ENCODE peak calls at places on chromosomes 5 and 9, in six cellular contexts. Q is transverse colon, L is RWPE2, M is kidney, X is ovary, N is A549. C is an unnamed sample.
A peak's percentile ranks its signal among the peaks of the same experiment; 100 is the strongest.

GRCh38 chr9:116096853-116097252 is 56.7 kb upstream of the PAPPA start:
- DNase-seq in X (no peak), N (no peak), L (no peak), Q (no peak), M (no peak), C (no peak)

GRCh38 chr9:136048560-136049411 is 46.3 kb downstream of the NACC2 start:
- DNase-seq in N (no peak), M (peak; percentile 71), L (no peak), Q (no peak), X (peak; percentile 28), C (no peak)

GRCh38 chr5:110361501-110361900 is 365.0 kb downstream of the TMEM232 start:
- DNase-seq in Q (no peak), L (no peak), N (no peak), M (no peak), X (no peak), C (no peak)

GRCh38 chr5:28779161-28779754 is 1740.9 kb upstream of the CDH9 start:
- DNase-seq in M (no peak), Q (no peak), X (no peak), N (peak; percentile 31), L (no peak), C (no peak)

GRCh38 chr5:76356887-76357286 is 46.2 kb upstream of the IQGAP2 start:
- DNase-seq in L (no peak), X (no peak), M (no peak), Q (no peak), N (no peak), C (no peak)

GRCh38 chr5:10688651-10689171 is 72.3 kb downstream of the DAP start:
- DNase-seq in N (no peak), M (no peak), L (peak; percentile 58), X (no peak), Q (no peak), C (no peak)

GRCh38 chr5:172600571-172600970 is 40.5 kb upstream of the NEURL1B start:
- DNase-seq in M (no peak), N (no peak), X (peak; percentile 21), L (no peak), Q (no peak), C (no peak)

GRCh38 chr5:37816883-37817282 is 23.0 kb downstream of the GDNF start:
- DNase-seq in X (no peak), M (peak; percentile 80), Q (no peak), L (no peak), N (no peak), C (no peak)

GRCh38 chr5:132136906-132137305 is 63.3 kb downstream of the CSF2 start:
- DNase-seq in N (no peak), L (no peak), X (no peak), Q (no peak), M (no peak), C (no peak)

GRCh38 chr5:132132138-132132537 is 58.5 kb downstream of the CSF2 start:
- DNase-seq in L (no peak), N (no peak), Q (no peak), M (no peak), X (no peak), C (no peak)

GRCh38 chr5:132130918-132131715 is 57.5 kb downstream of the CSF2 start:
- DNase-seq in N (no peak), M (no peak), X (no peak), Q (no peak), L (no peak), C (no peak)

GRCh38 chr5:132138260-132138659 is 64.7 kb downstream of the CSF2 start:
- DNase-seq in X (no peak), M (no peak), L (no peak), N (no peak), Q (no peak), C (no peak)

GRCh38 chr5:132134384-132134783 is 60.8 kb downstream of the CSF2 start:
- DNase-seq in L (no peak), M (no peak), X (no peak), Q (no peak), N (peak; percentile 24), C (no peak)
- TF ChIP-seq CTCF in L (peak; percentile 59), M (no peak), X (no peak), Q (no peak), N (peak; percentile 38), C (no peak)

GRCh38 chr5:179909224-179909623 is 1.5 kb upstream of the TBC1D9B start:
- DNase-seq in N (no peak), X (no peak), L (no peak), M (no peak), Q (no peak), C (no peak)

GRCh38 chr5:179907570-179908324 is at the start of gene TBC1D9B:
- DNase-seq in L (no peak), M (peak; percentile 90), X (peak; percentile 86), N (peak; percentile 57), Q (peak; percentile 71), C (no peak)

GRCh38 chr5:179906795-179907569 is 715 bp downstream of the TBC1D9B start:
- DNase-seq in Q (peak; percentile 46), M (peak; percentile 82), L (no peak), N (no peak), X (peak; percentile 56), C (no peak)

GRCh38 chr5:179906294-179906794 is 1.4 kb downstream of the TBC1D9B start:
- DNase-seq in X (no peak), N (no peak), M (peak; percentile 67), Q (no peak), L (no peak), C (no peak)

GRCh38 chr5:179908528-179908927 is 831 bp upstream of the TBC1D9B start:
- DNase-seq in Q (no peak), X (peak; percentile 52), N (no peak), L (no peak), M (peak; percentile 79), C (no peak)
- TF ChIP-seq CTCF in Q (no peak), X (no peak), N (no peak), L (no peak), M (no peak), C (no peak)

GRCh38 chr9:81522721-81523551 is 166.4 kb downstream of the TLE1 start:
- DNase-seq in L (no peak), N (peak; percentile 68), Q (no peak), X (no peak), M (no peak), C (no peak)
- TF ChIP-seq CTCF in L (peak; percentile 81), N (peak; percentile 39), Q (peak; percentile 57), X (peak; percentile 48), M (peak; percentile 30), C (no peak)

GRCh38 chr5:80487444-80487828 is 464 bp upstream of the FAM151B start:
- DNase-seq in L (no peak), Q (no peak), M (no peak), X (peak; percentile 31), N (no peak), C (no peak)

GRCh38 chr5:80483636-80484232 is 4.2 kb upstream of the FAM151B start:
- DNase-seq in M (no peak), L (no peak), X (no peak), Q (no peak), N (no peak), C (no peak)

GRCh38 chr5:80491296-80491695 is 3.4 kb downstream of the FAM151B start:
- DNase-seq in M (no peak), N (no peak), X (no peak), Q (no peak), L (no peak), C (no peak)

GRCh38 chr5:80492741-80493140 is 4.8 kb downstream of the FAM151B start:
- DNase-seq in L (no peak), M (no peak), Q (no peak), X (no peak), N (no peak), C (no peak)

GRCh38 chr5:80487829-80488708 is at the start of gene FAM151B:
- DNase-seq in L (peak; percentile 97), N (peak; percentile 94), M (peak; percentile 96), X (peak; percentile 80), Q (peak; percentile 91), C (peak; percentile 28)
- TF ChIP-seq CTCF in L (peak; percentile 69), N (peak; percentile 39), M (peak; percentile 16), X (no peak), Q (no peak), C (no peak)

DNA sequence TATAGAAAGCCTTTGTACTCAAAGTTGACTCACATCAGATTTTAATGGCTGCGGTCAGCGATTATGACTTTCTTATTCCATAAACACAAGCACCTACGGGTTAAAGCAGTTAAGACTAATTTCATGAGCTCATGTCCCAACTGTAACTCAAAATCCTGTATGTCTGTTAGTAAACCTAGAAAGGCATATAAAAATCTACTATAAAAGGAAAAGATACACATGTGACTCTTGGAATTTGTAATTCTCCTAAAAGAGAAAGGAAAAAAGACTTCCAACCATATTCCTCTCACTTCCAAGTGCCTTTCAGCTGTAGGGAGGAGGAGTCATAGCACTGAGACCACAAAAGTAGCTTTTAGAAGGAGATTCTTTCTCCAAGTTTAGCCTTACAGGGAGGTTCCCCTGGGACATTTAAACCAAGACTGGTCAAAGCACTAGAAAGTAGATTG is 129.1 kb downstream of the EBF1 start:
- DNase-seq in M (no peak), N (no peak), L (no peak), X (no peak), Q (no peak), C (no peak)
- TF ChIP-seq CTCF in M (no peak), N (no peak), L (no peak), X (no peak), Q (no peak), C (no peak)

DNA sequence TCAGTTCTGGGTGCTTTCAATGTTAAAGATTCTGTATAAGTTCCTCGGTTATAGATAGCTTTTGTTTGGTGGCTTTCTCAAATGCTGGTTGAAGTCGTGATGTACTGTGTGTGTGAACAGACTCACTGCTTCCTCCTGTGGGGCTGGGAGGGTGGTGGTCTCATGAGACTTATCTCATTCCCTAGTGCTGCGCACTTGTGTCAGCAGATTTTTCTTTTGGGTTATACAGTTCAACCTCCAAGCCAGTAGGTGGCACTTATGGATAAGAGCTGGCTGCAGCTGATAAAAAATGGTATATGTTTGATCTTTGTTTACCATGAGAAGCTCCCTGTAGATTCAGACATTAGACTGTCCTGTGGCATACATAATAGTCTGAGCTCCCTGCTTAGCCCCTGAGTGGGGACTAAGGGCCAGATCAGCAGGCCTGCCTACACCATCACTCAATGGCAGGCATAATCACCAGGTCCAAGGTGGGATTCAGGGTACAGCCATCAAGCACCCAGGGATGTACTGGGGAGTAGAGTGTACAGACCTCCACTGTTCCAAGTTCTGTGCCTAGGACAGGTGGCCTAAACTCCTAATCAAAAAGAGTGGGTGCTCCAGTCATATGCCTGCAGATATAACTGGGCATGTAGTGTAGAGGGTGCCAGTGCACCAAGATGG is 174.2 kb downstream of the OXCT1 start:
- DNase-seq in M (no peak), N (peak; percentile 17), Q (no peak), X (no peak), L (no peak), C (no peak)
- TF ChIP-seq CTCF in M (peak; percentile 24), N (no peak), Q (peak; percentile 23), X (no peak), L (peak; percentile 51), C (no peak)

GRCh38 chr5:94508421-94509148 is 109.8 kb downstream of the KIAA0825 start:
- DNase-seq in M (no peak), N (no peak), Q (no peak), L (no peak), X (no peak), C (no peak)
- TF ChIP-seq CTCF in M (no peak), N (no peak), Q (no peak), L (no peak), X (no peak), C (no peak)